ENCODE peak calls at places on chromosomes 16 and 17, in seven cellular contexts. One of them, this sample, is unnamed.

GRCh38 chr16:35142147-35142808 is 1682.9 kb downstream of the TP53TG3F start:
- DNase-seq in activated T-cell treated with anti-CD3 and anti-CD28 coated beads for 1 hour: no peak
- DNase-seq in activated CD8-positive, alpha-beta T cell treated with anti-CD3 and anti-CD28 coated beads, Interleukin-2, amount 10 ng/mL, durations not matched to agents 7 days and 5 days: no peak
- DNase-seq in T-cell: no peak
- DNase-seq in fibroblast of lung: no peak
- DNase-seq in activated naive CD4-positive, alpha-beta T cell treated with anti-CD3 and anti-CD28 coated beads for 36 hours: no peak
- DNase-seq in germinal center: no peak
- DNase-seq in this sample: no peak

GRCh38 chr17:75808905-75809621 is 24.5 kb downstream of the UNK start:
- DNase-seq in fibroblast of lung: peak
- DNase-seq in activated T-cell treated with anti-CD3 and anti-CD28 coated beads for 1 hour: no peak
- DNase-seq in activated naive CD4-positive, alpha-beta T cell treated with anti-CD3 and anti-CD28 coated beads for 36 hours: no peak
- DNase-seq in T-cell: no peak
- DNase-seq in germinal center: no peak
- DNase-seq in activated CD8-positive, alpha-beta T cell treated with anti-CD3 and anti-CD28 coated beads, Interleukin-2, amount 10 ng/mL, durations not matched to agents 7 days and 5 days: no peak
- DNase-seq in this sample: no peak

GRCh38 chr16:6016530-6017184 is 919.1 kb upstream of the EEF2KMT start:
- DNase-seq in T-cell: no peak
- DNase-seq in activated T-cell treated with anti-CD3 and anti-CD28 coated beads for 1 hour: no peak
- DNase-seq in fibroblast of lung: no peak
- DNase-seq in activated naive CD4-positive, alpha-beta T cell treated with anti-CD3 and anti-CD28 coated beads for 36 hours: no peak
- DNase-seq in activated CD8-positive, alpha-beta T cell treated with anti-CD3 and anti-CD28 coated beads, Interleukin-2, amount 10 ng/mL, durations not matched to agents 7 days and 5 days: no peak
- DNase-seq in germinal center: no peak
- DNase-seq in this sample: no peak

GRCh38 chr16:4988647-4989046 is 30.5 kb downstream of the SEC14L5 start:
- DNase-seq in activated naive CD4-positive, alpha-beta T cell treated with anti-CD3 and anti-CD28 coated beads for 36 hours: no peak
- DNase-seq in T-cell: no peak
- DNase-seq in activated CD8-positive, alpha-beta T cell treated with anti-CD3 and anti-CD28 coated beads, Interleukin-2, amount 10 ng/mL, durations not matched to agents 7 days and 5 days: no peak
- DNase-seq in fibroblast of lung: no peak
- DNase-seq in germinal center: no peak
- DNase-seq in activated T-cell treated with anti-CD3 and anti-CD28 coated beads for 1 hour: no peak
- DNase-seq in this sample: no peak

GRCh38 chr17:28371245-28372202 is at the start of gene SARM1:
- DNase-seq in fibroblast of lung: peak
- DNase-seq in activated T-cell treated with anti-CD3 and anti-CD28 coated beads for 1 hour: peak
- DNase-seq in germinal center: peak
- DNase-seq in T-cell: peak
- DNase-seq in activated naive CD4-positive, alpha-beta T cell treated with anti-CD3 and anti-CD28 coated beads for 36 hours: peak
- DNase-seq in activated CD8-positive, alpha-beta T cell treated with anti-CD3 and anti-CD28 coated beads, Interleukin-2, amount 10 ng/mL, durations not matched to agents 7 days and 5 days: peak
- DNase-seq in this sample: peak

GRCh38 chr16:66523861-66524354 is 26.0 kb downstream of the TK2 start:
- DNase-seq in T-cell: no peak
- DNase-seq in activated CD8-positive, alpha-beta T cell treated with anti-CD3 and anti-CD28 coated beads, Interleukin-2, amount 10 ng/mL, durations not matched to agents 7 days and 5 days: peak
- DNase-seq in activated naive CD4-positive, alpha-beta T cell treated with anti-CD3 and anti-CD28 coated beads for 36 hours: peak
- DNase-seq in activated T-cell treated with anti-CD3 and anti-CD28 coated beads for 1 hour: no peak
- DNase-seq in fibroblast of lung: no peak
- DNase-seq in germinal center: peak
- DNase-seq in this sample: peak

GRCh38 chr16:4319454-4319853 is 3.6 kb downstream of the GLIS2 start:
- DNase-seq in activated CD8-positive, alpha-beta T cell treated with anti-CD3 and anti-CD28 coated beads, Interleukin-2, amount 10 ng/mL, durations not matched to agents 7 days and 5 days: peak
- DNase-seq in T-cell: peak
- DNase-seq in activated T-cell treated with anti-CD3 and anti-CD28 coated beads for 1 hour: no peak
- DNase-seq in germinal center: no peak
- DNase-seq in fibroblast of lung: no peak
- DNase-seq in activated naive CD4-positive, alpha-beta T cell treated with anti-CD3 and anti-CD28 coated beads for 36 hours: no peak
- DNase-seq in this sample: peak

GRCh38 chr17:72349508-72350472 is 229.0 kb downstream of the SOX9 start:
- DNase-seq in activated CD8-positive, alpha-beta T cell treated with anti-CD3 and anti-CD28 coated beads, Interleukin-2, amount 10 ng/mL, durations not matched to agents 7 days and 5 days: no peak
- DNase-seq in T-cell: no peak
- DNase-seq in fibroblast of lung: no peak
- DNase-seq in activated naive CD4-positive, alpha-beta T cell treated with anti-CD3 and anti-CD28 coated beads for 36 hours: no peak
- DNase-seq in activated T-cell treated with anti-CD3 and anti-CD28 coated beads for 1 hour: no peak
- DNase-seq in germinal center: no peak
- DNase-seq in this sample: no peak

GRCh38 chr16:57277586-57277985 is 6.9 kb downstream of the PLLP start:
- DNase-seq in activated naive CD4-positive, alpha-beta T cell treated with anti-CD3 and anti-CD28 coated beads for 36 hours: peak
- DNase-seq in activated CD8-positive, alpha-beta T cell treated with anti-CD3 and anti-CD28 coated beads, Interleukin-2, amount 10 ng/mL, durations not matched to agents 7 days and 5 days: peak
- DNase-seq in germinal center: no peak
- DNase-seq in activated T-cell treated with anti-CD3 and anti-CD28 coated beads for 1 hour: peak
- DNase-seq in T-cell: peak
- DNase-seq in fibroblast of lung: peak
- DNase-seq in this sample: peak

This sample was measured in activated effector memory CD4-positive, alpha-beta T cell treated with Interleukin-2 at 50 U/mL for 16 hours.